ENCODE peak calls at places on chromosomes 12 and 14, in ten cellular contexts. L is lower lobe of right lung; Q is stimulated activated CD4-positive, alpha-beta T cell treated with anti-CD3 and anti-CD28 coated beads, Interleukin-4, amount 100 ng/mL, for 48 hours; B is EL; H is cardiac muscle cell; C is iPS-NIHi11; I is BJ; Z is heart right ventricle; K is glomerular endothelial cell; N is NCI-H1694. V is an unnamed sample.

GRCh38 chr12:91871751-91872150 is 273.9 kb downstream of the BTG1 start:
- DNase-seq in I (no peak), Z (no peak), C (no peak), L (no peak), B (no peak), Q (no peak), H (no peak), N (no peak), K (no peak), V (no peak)

GRCh38 chr12:95608252-95609033 is 57.2 kb upstream of the USP44 start:
- DNase-seq in K (no peak), L (peak; percentile 82), Q (no peak), I (peak; percentile 77), H (peak; percentile 66), C (no peak), Z (peak; percentile 51), B (peak; percentile 67), N (no peak), V (no peak)

GRCh38 chr14:38951451-38951850 is 151.6 kb downstream of the SEC23A start:
- DNase-seq in C (no peak), Z (no peak), K (no peak), B (peak; percentile 63), L (no peak), N (no peak), I (peak; percentile 52), Q (no peak), H (peak; percentile 53), V (peak; percentile 47)

GRCh38 chr14:94598816-94599655 is 13.2 kb upstream of the SERPINA3 start:
- DNase-seq in H (peak; percentile 98), C (peak; percentile 29), L (no peak), Q (no peak), K (peak; percentile 68), I (peak; percentile 60), N (no peak), B (peak; percentile 91), Z (peak; percentile 40), V (no peak)

GRCh38 chr14:60184597-60185555 is 19.7 kb upstream of the DHRS7 start:
- DNase-seq in N (no peak), K (no peak), I (no peak), B (no peak), Q (no peak), L (no peak), H (peak; percentile 14), C (no peak), Z (no peak), V (no peak)

GRCh38 chr14:21940887-21941855 is 267.6 kb upstream of the OR4E1 start:
- DNase-seq in I (no peak), L (no peak), Z (no peak), N (no peak), B (peak; percentile 4), C (peak; percentile 46), K (no peak), H (peak; percentile 9), Q (no peak), V (no peak)

GRCh38 chr12:132315507-132315906 is 13.9 kb downstream of the GALNT9 start:
- DNase-seq in I (no peak), C (no peak), Q (no peak), N (no peak), L (peak; percentile 17), K (no peak), Z (peak; percentile 4), B (no peak), H (no peak), V (no peak)

GRCh38 chr12:132723015-132723763 is 12.5 kb downstream of the PGAM5 start:
- DNase-seq in L (no peak), B (peak; percentile 20), C (no peak), H (no peak), Q (no peak), K (no peak), N (no peak), I (no peak), Z (peak; percentile 58), V (no peak)

GRCh38 chr12:23944067-23944466 is 5.4 kb downstream of the SOX5 start:
- DNase-seq in I (no peak), H (no peak), Z (no peak), K (no peak), N (peak; percentile 28), B (no peak), L (no peak), Q (no peak), C (peak; percentile 28), V (no peak)

GRCh38 chr12:4894019-4894418 is 15.7 kb upstream of the KCNA1 start:
- DNase-seq in Q (no peak), Z (no peak), C (no peak), B (no peak), K (no peak), N (peak; percentile 26), L (no peak), I (no peak), H (no peak), V (no peak)

GRCh38 chr12:127893875-127894635 is 372.9 kb upstream of the TMEM132C start:
- DNase-seq in C (no peak), B (no peak), Q (no peak), L (no peak), Z (no peak), K (no peak), I (no peak), H (no peak), N (no peak), V (no peak)

GRCh38 chr14:104728631-104729030 is 4.6 kb downstream of the ADSS1 start:
- DNase-seq in L (no peak), Q (no peak), C (no peak), Z (no peak), B (no peak), I (no peak), K (no peak), H (no peak), N (no peak), V (no peak)

GRCh38 chr12:111406474-111407370 is 999 bp downstream of the SH2B3 start:
- DNase-seq in K (no peak), I (no peak), Q (no peak), C (no peak), N (no peak), B (no peak), L (peak; percentile 78), H (no peak), Z (peak; percentile 53), V (no peak)

GRCh38 chr14:22597265-22597664 is 835 bp upstream of the ABHD4 start:
- DNase-seq in Z (no peak), I (no peak), K (no peak), Q (no peak), L (no peak), B (no peak), H (no peak), N (no peak), C (no peak), V (no peak)

GRCh38 chr12:132284071-132284492 is 45.3 kb downstream of the GALNT9 start:
- DNase-seq in N (no peak), L (peak; percentile 27), B (no peak), H (peak; percentile 54), K (no peak), Q (no peak), I (no peak), Z (no peak), C (no peak), V (no peak)

GRCh38 chr14:21136024-21136423 is 19.8 kb downstream of the OR5AU1 start:
- DNase-seq in B (peak; percentile 7), Q (no peak), C (peak; percentile 49), Z (no peak), K (peak; percentile 7), H (peak; percentile 28), L (no peak), I (no peak), N (no peak), V (peak; percentile 3)

GRCh38 chr14:80638620-80639215 is 302.8 kb downstream of the CEP128 start:
- DNase-seq in K (no peak), C (no peak), L (no peak), Q (no peak), B (peak; percentile 94), H (peak; percentile 73), I (peak; percentile 49), N (no peak), Z (no peak), V (peak; percentile 77)

GRCh38 chr14:23322568-23323517 is 1.6 kb downstream of the PABPN1 start:
- DNase-seq in K (no peak), L (no peak), B (no peak), N (no peak), I (no peak), Z (no peak), H (no peak), C (no peak), Q (no peak), V (no peak)

GRCh38 chr12:117076410-117077372 is 22.5 kb downstream of the TESC start:
- DNase-seq in Q (no peak), I (no peak), K (no peak), B (peak; percentile 18), N (no peak), Z (no peak), H (no peak), L (no peak), C (no peak), V (no peak)

V was measured in HS-27A.